ENCODE peak calls at places on chromosomes 12 and 14, in eight cellular contexts. A, L, C, D, I, M, S and B are unnamed samples.

GRCh38 chr12:106138646-106139421 is at the start of gene NUAK1:
- DNase-seq in A (peak; percentile 61), L (peak; percentile 51), C (peak; percentile 74), D (peak; percentile 54), I (peak; percentile 90), M (peak; percentile 81), S (no peak), B (peak; percentile 92)

GRCh38 chr12:47207005-47207717 is 127.4 kb upstream of the AMIGO2 start:
- DNase-seq in A (peak; percentile 76), L (peak; percentile 98), C (no peak), D (no peak), I (no peak), M (no peak), S (peak; percentile 44), B (no peak)

GRCh38 chr14:68627050-68627867 is 165.6 kb downstream of the ZFP36L1 start:
- DNase-seq in A (no peak), L (no peak), C (no peak), D (peak; percentile 51), I (no peak), M (peak; percentile 3), S (peak; percentile 94), B (no peak)

GRCh38 chr12:66240106-66240820 is 51.2 kb downstream of the IRAK3 start:
- DNase-seq in A (no peak), L (peak; percentile 98), C (no peak), D (no peak), I (no peak), M (no peak), S (no peak), B (no peak)

GRCh38 chr14:52342849-52343606 is 28.9 kb downstream of the PTGER2 start:
- DNase-seq in A (no peak), L (no peak), C (no peak), D (no peak), I (no peak), M (no peak), S (no peak), B (no peak)

GRCh38 chr14:23061995-23062394 is 4.7 kb upstream of the CDH24 start:
- DNase-seq in A (no peak), L (no peak), C (no peak), D (peak; percentile 61), I (peak; percentile 71), M (no peak), S (peak; percentile 86), B (no peak)

GRCh38 chr14:68361231-68361630 is 431.6 kb downstream of the ZFP36L1 start:
- DNase-seq in A (no peak), L (no peak), C (no peak), D (no peak), I (no peak), M (no peak), S (no peak), B (no peak)

GRCh38 chr12:101455685-101456084 is 19.5 kb upstream of the SPIC start:
- DNase-seq in A (no peak), L (no peak), C (no peak), D (no peak), I (no peak), M (no peak), S (no peak), B (no peak)

GRCh38 chr14:101179691-101180211 is 276.2 kb upstream of the RTL1 start:
- DNase-seq in A (no peak), L (no peak), C (no peak), D (no peak), I (no peak), M (peak; percentile 7), S (no peak), B (peak; percentile 86)

GRCh38 chr14:77157716-77158115 is 16.1 kb upstream of the ZDHHC22 start:
- DNase-seq in A (no peak), L (no peak), C (no peak), D (no peak), I (no peak), M (no peak), S (no peak), B (no peak)

GRCh38 chr12:70683976-70684375 is 46.7 kb upstream of the PTPRB start:
- DNase-seq in A (no peak), L (no peak), C (no peak), D (no peak), I (no peak), M (no peak), S (no peak), B (no peak)

GRCh38 chr14:33165144-33165925 is 226.7 kb downstream of the NPAS3 start:
- DNase-seq in A (no peak), L (peak; percentile 2), C (no peak), D (no peak), I (no peak), M (no peak), S (peak; percentile 38), B (no peak)

GRCh38 chr14:52000019-52000582 is 10.8 kb downstream of the RTRAF start:
- DNase-seq in A (no peak), L (no peak), C (no peak), D (no peak), I (no peak), M (no peak), S (no peak), B (no peak)

GRCh38 chr14:64801800-64802199 is 77.9 kb downstream of the SPTB start:
- DNase-seq in A (no peak), L (peak; percentile 45), C (peak; percentile 72), D (no peak), I (no peak), M (no peak), S (no peak), B (no peak)

GRCh38 chr12:1473418-1473817 is 121.0 kb downstream of the FBXL14 start:
- DNase-seq in A (no peak), L (peak; percentile 85), C (no peak), D (no peak), I (no peak), M (no peak), S (no peak), B (no peak)

GRCh38 chr14:90536511-90537191 is 139.8 kb downstream of the CALM1 start:
- DNase-seq in A (peak; percentile 43), L (peak; percentile 65), C (no peak), D (no peak), I (no peak), M (no peak), S (no peak), B (no peak)

GRCh38 chr12:116144384-116144783 is 133.1 kb downstream of the MED13L start:
- DNase-seq in A (no peak), L (no peak), C (no peak), D (no peak), I (no peak), M (no peak), S (no peak), B (no peak)

GRCh38 chr12:91885851-91886250 is 259.8 kb downstream of the BTG1 start:
- DNase-seq in A (no peak), L (no peak), C (no peak), D (no peak), I (no peak), M (no peak), S (peak; percentile 97), B (no peak)

GRCh38 chr12:77372026-77372425 is 306.7 kb upstream of the E2F7 start:
- DNase-seq in A (no peak), L (no peak), C (no peak), D (no peak), I (no peak), M (no peak), S (no peak), B (no peak)

GRCh38 chr12:37565112-37565511 is 751.5 kb upstream of the ALG10B start:
- DNase-seq in A (no peak), L (peak; percentile 6), C (no peak), D (no peak), I (no peak), M (no peak), S (no peak), B (no peak)

DNA sequence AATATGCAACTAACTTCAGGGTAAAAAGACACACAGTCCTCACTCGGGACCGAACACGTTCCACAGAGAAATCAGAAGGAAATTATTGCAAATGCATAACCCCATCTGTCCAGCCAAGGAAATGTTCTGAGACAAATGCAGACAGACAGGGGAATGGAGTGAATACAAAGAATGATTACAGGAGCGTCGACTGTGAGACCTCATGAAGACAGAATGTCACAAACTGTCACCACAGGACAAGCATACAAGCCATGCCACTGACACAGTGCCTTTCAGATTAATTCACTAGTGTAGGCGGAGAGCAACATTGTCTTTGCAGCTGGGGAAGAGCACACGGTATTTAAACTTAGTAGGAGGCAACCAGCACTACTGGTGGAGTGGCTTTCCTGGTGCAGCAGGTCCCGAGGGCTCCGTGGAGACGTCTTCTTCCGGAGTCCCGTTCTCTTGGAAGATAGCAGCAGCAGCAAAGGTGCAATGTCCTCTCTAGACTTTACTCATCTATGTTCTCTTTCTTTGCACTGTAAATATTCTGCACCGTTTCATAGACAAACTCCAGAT is 44.6 kb downstream of the FBXO21 start:
- DNase-seq in A (no peak), L (no peak), C (no peak), D (no peak), I (no peak), M (no peak), S (no peak), B (no peak)
- TF ChIP-seq CTCF in A (no peak), L (no peak), C (no peak), D (no peak), I (no peak), M (no peak), S (no peak), B (no peak)

DNA sequence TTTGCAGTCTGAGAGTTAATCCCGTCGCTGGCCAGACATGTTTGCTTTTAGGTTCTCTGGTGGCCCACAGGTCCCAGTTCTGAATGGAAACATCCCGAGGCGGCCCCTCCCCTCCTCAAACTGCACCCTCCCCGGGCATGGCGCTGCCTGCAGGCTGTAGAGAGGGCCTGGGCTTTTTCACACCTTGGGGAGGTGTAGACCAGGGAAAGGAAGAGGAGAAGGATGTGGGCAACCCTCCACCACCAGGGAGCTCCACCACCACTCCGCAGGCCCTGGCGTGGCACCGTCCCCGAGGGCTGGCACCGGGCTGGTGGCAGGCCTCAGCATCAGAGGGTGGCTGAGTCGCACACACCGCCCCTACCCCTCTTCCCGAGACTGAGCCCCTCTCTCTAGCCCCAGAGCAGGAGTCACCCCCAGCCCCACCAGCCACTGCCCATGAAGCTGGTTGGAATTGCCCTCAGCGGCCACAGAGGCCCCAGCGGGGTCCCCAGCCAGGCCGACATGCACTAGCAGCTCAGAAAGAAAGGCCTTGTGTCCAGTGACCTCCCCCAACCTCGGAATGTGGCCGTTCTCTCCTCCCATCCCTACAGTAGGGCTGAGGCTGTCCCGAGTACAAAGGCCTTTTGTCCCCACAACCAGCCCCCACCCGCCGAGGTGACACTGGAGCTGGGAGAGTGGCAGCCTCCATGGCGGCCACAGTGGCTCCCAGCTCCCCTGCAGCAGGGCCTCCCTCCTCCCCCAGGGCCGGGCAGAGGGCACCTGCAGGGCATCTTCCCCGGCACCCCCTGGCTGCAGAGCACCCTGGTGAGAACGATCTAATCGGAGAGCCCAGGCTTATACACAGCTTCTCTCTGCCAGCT is 23.5 kb upstream of the INF2 start:
- DNase-seq in A (no peak), L (no peak), C (no peak), D (peak; percentile 80), I (no peak), M (peak; percentile 56), S (peak; percentile 50), B (peak; percentile 88)
- TF ChIP-seq CTCF in A (peak; percentile 47), L (no peak), C (no peak), D (peak; percentile 65), I (peak; percentile 32), M (peak; percentile 43), S (peak; percentile 51), B (peak; percentile 77)

GRCh38 chr12:121580959-121581680 is at the start of gene KDM2B:
- DNase-seq in A (no peak), L (peak; percentile 29), C (no peak), D (peak; percentile 44), I (no peak), M (no peak), S (no peak), B (no peak)
- TF ChIP-seq CTCF in A (no peak), L (no peak), C (no peak), D (no peak), I (no peak), M (no peak), S (no peak), B (peak; percentile 16)

GRCh38 chr14:92551066-92551841 is 37.7 kb downstream of the RIN3 start:
- DNase-seq in A (no peak), L (peak; percentile 48), C (no peak), D (no peak), I (no peak), M (no peak), S (no peak), B (no peak)
- TF ChIP-seq CTCF in A (no peak), L (no peak), C (no peak), D (no peak), I (no peak), M (peak; percentile 10), S (no peak), B (no peak)